ENCODE peak calls at places on chromosomes 11 and 22, in eight cellular contexts. X, J, V, C, A, R, D and S are unnamed samples.

GRCh38 chr11:2807276-2807681 is 78.3 kb downstream of the CDKN1C start:
- DNase-seq in X (peak; percentile 75), J (peak; percentile 89), V (peak; percentile 90), C (peak; percentile 86), A (peak; percentile 85), R (no peak), D (no peak), S (no peak)

GRCh38 chr11:44758996-44759395 is 32.2 kb downstream of the TSPAN18 start:
- DNase-seq in X (no peak), J (peak; percentile 8), V (no peak), C (no peak), A (peak; percentile 75), R (no peak), D (no peak), S (no peak)

GRCh38 chr11:128884703-128885338 is 6.3 kb upstream of the KCNJ5 start:
- DNase-seq in X (peak; percentile 80), J (peak; percentile 65), V (peak; percentile 70), C (peak; percentile 75), A (no peak), R (peak; percentile 31), D (no peak), S (peak; percentile 49)

GRCh38 chr11:130369141-130369691 is 54.5 kb upstream of the ZBTB44 start:
- DNase-seq in X (no peak), J (no peak), V (no peak), C (no peak), A (no peak), R (no peak), D (no peak), S (no peak)

GRCh38 chr22:46542011-46542985 is 4.9 kb upstream of the CELSR1 start:
- DNase-seq in X (peak; percentile 78), J (peak; percentile 47), V (peak; percentile 80), C (peak; percentile 81), A (no peak), R (no peak), D (no peak), S (no peak)

GRCh38 chr11:11777897-11778296 is 63.9 kb upstream of the USP47 start:
- DNase-seq in X (no peak), J (no peak), V (no peak), C (no peak), A (peak; percentile 49), R (no peak), D (no peak), S (no peak)

GRCh38 chr11:130295657-130296056 is 19.1 kb downstream of the ZBTB44 start:
- DNase-seq in X (no peak), J (no peak), V (no peak), C (no peak), A (no peak), R (no peak), D (no peak), S (no peak)

GRCh38 chr22:35727436-35727835 is 9.8 kb downstream of the APOL5 start:
- DNase-seq in X (no peak), J (no peak), V (peak; percentile 24), C (no peak), A (no peak), R (no peak), D (no peak), S (no peak)

GRCh38 chr11:8717876-8718753 is 35.5 kb downstream of the RPL27A start:
- DNase-seq in X (no peak), J (peak; percentile 71), V (peak; percentile 70), C (peak; percentile 77), A (no peak), R (peak; percentile 78), D (peak; percentile 64), S (peak; percentile 71)

GRCh38 chr11:64407221-64407620 is 48.3 kb downstream of the RPS6KA4 start:
- DNase-seq in X (no peak), J (no peak), V (no peak), C (no peak), A (no peak), R (no peak), D (no peak), S (no peak)

GRCh38 chr11:102420547-102420946 is 32.0 kb downstream of the TMEM123 start:
- DNase-seq in X (no peak), J (no peak), V (no peak), C (no peak), A (no peak), R (no peak), D (no peak), S (no peak)

GRCh38 chr11:18065572-18065971 is 19.5 kb upstream of the TPH1 start:
- DNase-seq in X (peak; percentile 52), J (no peak), V (no peak), C (peak; percentile 61), A (no peak), R (no peak), D (no peak), S (no peak)

GRCh38 chr11:87020764-87021365 is 16.9 kb upstream of the TMEM135 start:
- DNase-seq in X (no peak), J (no peak), V (no peak), C (no peak), A (no peak), R (no peak), D (no peak), S (no peak)

GRCh38 chr22:44133901-44134511 is 46.7 kb upstream of the PARVG start:
- DNase-seq in X (no peak), J (no peak), V (no peak), C (peak; percentile 16), A (no peak), R (peak; percentile 44), D (no peak), S (peak; percentile 100)

GRCh38 chr22:17258015-17258827 is 39.0 kb upstream of the ADA2 start:
- DNase-seq in X (peak; percentile 78), J (peak; percentile 36), V (peak; percentile 53), C (peak; percentile 92), A (no peak), R (no peak), D (peak; percentile 54), S (peak; percentile 42)

GRCh38 chr11:78465169-78465942 is 47.7 kb upstream of the GAB2 start:
- DNase-seq in X (no peak), J (no peak), V (no peak), C (no peak), A (no peak), R (no peak), D (no peak), S (no peak)

GRCh38 chr11:103055174-103055890 is 36.6 kb downstream of the DCUN1D5 start:
- DNase-seq in X (no peak), J (no peak), V (no peak), C (no peak), A (no peak), R (no peak), D (peak; percentile 14), S (peak; percentile 35)

GRCh38 chr11:17812286-17813187 is 78.0 kb downstream of the KCNC1 start:
- DNase-seq in X (peak; percentile 40), J (no peak), V (no peak), C (no peak), A (no peak), R (no peak), D (no peak), S (no peak)

GRCh38 chr11:69008774-69009440 is 4.1 kb downstream of the MRGPRF start:
- DNase-seq in X (peak; percentile 80), J (peak; percentile 92), V (peak; percentile 79), C (peak; percentile 46), A (no peak), R (peak; percentile 89), D (peak; percentile 94), S (peak; percentile 90)

GRCh38 chr11:777288-778255 is at the start of gene GATD1:
- DNase-seq in X (peak; percentile 94), J (peak; percentile 92), V (peak; percentile 95), C (peak; percentile 94), A (no peak), R (no peak), D (no peak), S (no peak)
- TF ChIP-seq CTCF in X (no peak), J (peak; percentile 40), V (no peak), C (no peak), A (no peak), R (no peak), D (no peak), S (no peak)

GRCh38 chr11:111954154-111954553 is 17.0 kb downstream of the DIXDC1 start:
- DNase-seq in X (no peak), J (no peak), V (no peak), C (no peak), A (no peak), R (no peak), D (no peak), S (no peak)

GRCh38 chr11:111947143-111947542 is 10.0 kb downstream of the DIXDC1 start:
- DNase-seq in X (no peak), J (no peak), V (no peak), C (no peak), A (no peak), R (no peak), D (no peak), S (no peak)

GRCh38 chr11:111946499-111946898 is 9.4 kb downstream of the DIXDC1 start:
- DNase-seq in X (no peak), J (no peak), V (peak; percentile 63), C (peak; percentile 47), A (no peak), R (no peak), D (no peak), S (no peak)

GRCh38 chr11:111949519-111950426 is 12.6 kb downstream of the DIXDC1 start:
- DNase-seq in X (no peak), J (no peak), V (no peak), C (no peak), A (no peak), R (no peak), D (no peak), S (no peak)

GRCh38 chr11:111951565-111951964 is 14.4 kb downstream of the DIXDC1 start:
- DNase-seq in X (no peak), J (no peak), V (no peak), C (no peak), A (no peak), R (no peak), D (no peak), S (no peak)
- H3K4me3 ChIP-seq in X (no peak overlapping the region), J (no peak overlapping the region), V (no peak overlapping the region), C (no peak overlapping the region), A (no peak overlapping the region), R (no peak overlapping the region), D (no peak overlapping the region), S (no peak overlapping the region)

DNA sequence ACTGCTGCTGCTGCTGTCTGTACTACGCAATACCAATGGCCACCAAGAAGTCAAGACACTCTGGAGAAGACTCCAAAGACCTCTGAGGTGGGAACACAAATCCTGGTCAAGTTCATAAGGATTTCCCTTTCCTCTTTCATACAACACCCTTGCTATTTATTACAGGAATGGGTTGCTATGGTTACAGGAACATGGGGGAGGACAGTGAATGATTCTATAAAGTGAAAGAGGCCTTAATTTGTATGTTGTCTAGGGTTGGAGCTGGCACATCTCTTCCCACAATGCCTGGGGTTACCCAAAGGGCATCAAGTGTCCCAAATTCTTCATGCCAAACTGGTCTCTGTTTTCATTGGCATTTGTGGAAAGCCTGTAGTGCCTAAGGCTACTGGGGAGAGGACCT is 11.4 kb upstream of the SEC14L3 start:
- DNase-seq in X (no peak), J (no peak), V (no peak), C (no peak), A (no peak), R (no peak), D (no peak), S (no peak)
- TF ChIP-seq CTCF in X (no peak), J (no peak), V (no peak), C (no peak), A (no peak), R (no peak), D (no peak), S (no peak)

DNA sequence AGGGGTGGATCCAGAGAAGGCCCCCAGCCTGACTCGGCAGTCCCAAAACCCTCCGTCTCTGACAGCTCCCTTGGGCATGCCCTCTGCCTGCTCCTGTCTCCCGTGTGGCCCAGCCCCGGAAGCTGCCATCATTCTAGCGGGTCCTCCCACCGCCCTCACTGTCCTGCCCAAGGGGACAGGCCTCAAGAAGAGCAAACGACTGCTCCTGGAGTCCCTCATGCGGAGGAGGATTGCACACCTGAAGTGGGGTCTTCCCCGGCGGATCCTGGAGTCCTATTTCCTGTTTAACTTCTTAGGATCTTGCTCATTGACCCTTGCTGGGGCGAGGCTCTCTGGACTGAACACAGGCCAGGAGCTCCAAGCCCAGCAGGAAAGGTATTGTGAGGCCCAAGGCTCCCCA is 2.6 kb upstream of the MEI1 start:
- DNase-seq in X (no peak), J (no peak), V (no peak), C (no peak), A (no peak), R (no peak), D (no peak), S (no peak)
- H3K4me3 ChIP-seq in X (no peak overlapping the region), J (no peak overlapping the region), V (no peak overlapping the region), C (no peak overlapping the region), A (no peak overlapping the region), R (no peak overlapping the region), D (no peak overlapping the region), S (no peak overlapping the region)